ENCODE peak calls at places on chromosomes 6 and 20, in four cellular contexts. P, Z, D and M are unnamed samples.

GRCh38 chr20:50475879-50476292 is 34.3 kb upstream of the PTPN1 start:
- DNase-seq in Z (no peak), P (peak), D (no peak), M (no peak)

GRCh38 chr6:138485005-138485545 is 14.2 kb downstream of the NHSL1 start:
- DNase-seq in D (no peak), P (peak), Z (no peak), M (no peak)

GRCh38 chr20:61896058-61896961 is 169.4 kb downstream of the TAF4 start:
- DNase-seq in D (peak), Z (peak), P (peak), M (no peak)

GRCh38 chr6:9456241-9456658 is 958.6 kb downstream of the TFAP2A start:
- DNase-seq in Z (no peak), D (no peak), P (no peak), M (no peak)

GRCh38 chr6:108831104-108831503 is 17.1 kb upstream of the ARMC2 start:
- DNase-seq in D (no peak), P (no peak), Z (no peak), M (no peak)

GRCh38 chr6:117157448-117157847 is 107.9 kb upstream of the VGLL2 start:
- DNase-seq in Z (no peak), D (no peak), P (no peak), M (no peak)

GRCh38 chr20:12699374-12700228 is 309.2 kb upstream of the SPTLC3 start:
- DNase-seq in D (no peak), P (no peak), Z (no peak), M (no peak)

GRCh38 chr6:16059496-16059895 is 69.4 kb upstream of the MYLIP start:
- DNase-seq in P (no peak), Z (no peak), D (no peak), M (no peak)

GRCh38 chr20:59771506-59772372 is 161.7 kb downstream of the SYCP2 start:
- DNase-seq in D (no peak), P (no peak), Z (no peak), M (no peak)

GRCh38 chr20:37275125-37275524 is 13.5 kb upstream of the GHRH start:
- DNase-seq in Z (no peak), P (no peak), D (no peak), M (no peak)

DNA sequence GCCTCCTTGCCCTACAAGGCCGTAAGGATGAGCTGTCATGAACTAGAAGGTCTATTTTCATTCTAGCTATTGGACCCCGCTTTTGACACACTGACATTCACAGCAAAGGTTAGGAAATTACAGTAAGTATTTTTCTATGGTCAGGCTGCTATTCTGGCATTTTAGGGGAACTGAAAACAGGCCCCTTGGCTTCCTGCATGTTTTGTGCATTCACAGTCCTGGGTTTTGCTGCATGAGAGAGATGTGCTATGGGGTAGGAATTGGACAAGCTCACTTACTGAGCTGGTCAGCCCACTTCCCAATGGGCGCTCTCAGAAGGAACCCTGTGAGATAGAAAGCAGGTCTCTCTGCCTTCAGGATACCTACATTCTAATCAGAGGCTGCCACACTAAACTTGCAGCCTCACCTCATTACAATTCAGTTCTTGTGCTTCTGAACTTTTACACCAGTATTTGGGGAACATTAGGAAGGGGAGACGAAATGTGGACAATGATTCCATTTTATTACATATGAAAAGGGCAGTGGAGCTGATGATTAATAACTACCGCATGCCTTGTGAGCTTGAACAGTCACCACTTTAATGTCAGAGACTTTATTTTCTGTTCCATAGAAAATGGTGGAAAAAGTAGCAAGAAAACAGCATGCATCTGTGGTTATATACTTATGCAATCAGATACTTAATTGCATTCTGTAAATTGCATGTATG is 86.6 kb upstream of the TAB2 start:
- DNase-seq in P (no peak), Z (no peak), D (no peak), M (no peak)
- H3K9ac ChIP-seq in P (no peak), Z (no peak), D (no peak), M (no peak)

GRCh38 chr6:85456782-85457181 is 6.9 kb downstream of the NT5E start:
- DNase-seq in P (no peak), Z (no peak), D (no peak), M (no peak)

GRCh38 chr6:85459224-85459901 is 9.5 kb downstream of the NT5E start:
- DNase-seq in Z (no peak), P (peak), D (peak), M (no peak)

GRCh38 chr6:85458184-85458583 is 8.3 kb downstream of the NT5E start:
- DNase-seq in Z (no peak), D (no peak), P (no peak), M (no peak)

GRCh38 chr6:85460154-85460950 is 10.5 kb downstream of the NT5E start:
- DNase-seq in P (no peak), D (no peak), Z (no peak), M (no peak)

DNA sequence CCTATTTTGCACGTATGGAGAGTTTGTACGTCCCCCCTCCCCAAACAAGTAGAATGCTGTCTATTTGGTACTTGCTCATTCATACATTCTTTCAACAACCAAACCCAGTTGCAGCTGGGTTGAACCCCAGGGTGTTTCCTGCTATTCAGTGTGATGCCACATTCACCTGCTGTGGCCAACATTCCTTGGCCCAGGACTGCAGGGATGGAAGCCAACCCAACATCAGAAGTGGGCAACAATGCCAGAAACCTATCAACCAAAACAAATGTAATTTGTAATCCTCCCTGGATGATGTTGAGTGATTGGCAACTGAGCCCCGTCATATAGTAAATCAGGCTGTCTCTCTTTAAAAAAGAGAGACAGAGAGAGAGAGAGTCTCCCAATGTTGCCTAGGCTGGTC is 8.9 kb downstream of the NT5E start:
- DNase-seq in P (no peak), D (no peak), Z (no peak), M (no peak)
- H3K9ac ChIP-seq in P (no peak), D (peak), Z (no peak), M (no peak)

GRCh38 chr6:150068786-150069648 is at the start of gene ULBP3:
- DNase-seq in D (peak), Z (peak), P (peak), M (no peak)

GRCh38 chr6:150068173-150068785 is 642 bp downstream of the ULBP3 start:
- DNase-seq in D (no peak), P (no peak), Z (no peak), M (no peak)

GRCh38 chr6:150072201-150072600 is 3.3 kb upstream of the ULBP3 start:
- DNase-seq in Z (peak), P (peak), D (peak), M (no peak)

GRCh38 chr6:150070236-150070860 is 1.4 kb upstream of the ULBP3 start:
- DNase-seq in Z (no peak), P (no peak), D (no peak), M (no peak)

GRCh38 chr6:150069707-150070106 is 786 bp upstream of the ULBP3 start:
- DNase-seq in P (no peak), Z (no peak), D (no peak), M (no peak)
- H3K9ac ChIP-seq in P (no peak), Z (no peak), D (peak), M (no peak)

GRCh38 chr20:41617931-41618806 is at the start of gene CHD6:
- DNase-seq in D (peak), P (peak), Z (peak), M (peak)

GRCh38 chr20:41616228-41616627 is 1.9 kb downstream of the CHD6 start:
- DNase-seq in Z (no peak), D (no peak), P (peak), M (no peak)

GRCh38 chr20:41617059-41617921 is 887 bp downstream of the CHD6 start:
- DNase-seq in P (peak), D (no peak), Z (peak), M (no peak)

GRCh38 chr20:41619360-41620115 is 1.4 kb upstream of the CHD6 start:
- DNase-seq in Z (no peak), P (peak), D (no peak), M (no peak)

DNA sequence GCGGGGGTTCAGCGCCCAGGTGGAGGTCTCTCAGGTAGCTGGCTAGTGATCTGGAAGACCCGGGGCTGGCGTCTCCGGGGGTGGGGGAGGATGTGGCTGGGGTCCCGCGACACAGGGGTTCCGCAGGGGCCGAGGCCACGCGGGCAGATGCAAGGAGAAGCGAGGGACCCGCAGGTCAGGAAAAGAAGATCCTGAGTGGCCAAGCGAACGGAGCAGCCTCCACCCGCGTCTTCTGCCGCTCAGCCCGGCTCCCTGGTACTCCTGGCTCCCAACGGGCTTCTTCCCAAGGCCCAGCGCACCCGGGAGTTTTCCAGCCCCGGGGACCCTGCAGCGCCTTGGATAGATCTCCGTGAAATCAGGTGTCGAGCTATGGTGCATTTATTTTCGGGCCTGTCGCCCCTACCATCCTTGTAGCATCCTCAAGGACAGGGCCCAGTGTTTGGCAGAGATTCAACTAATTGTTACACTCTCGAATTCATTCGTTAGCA is 674 bp upstream of the CHD6 start:
- DNase-seq in P (no peak), Z (no peak), D (no peak), M (no peak)
- H3K9ac ChIP-seq in P (peak), Z (peak), D (peak), M (peak)

GRCh38 chr20:63407928-63408683 is 47.0 kb upstream of the CHRNA4 start:
- DNase-seq in P (no peak), Z (no peak), D (no peak), M (no peak)
- H3K9ac ChIP-seq in P (no peak), Z (no peak), D (no peak), M (no peak)

GRCh38 chr20:9492067-9492466 is 22.3 kb upstream of the LAMP5 start:
- DNase-seq in D (no peak), Z (no peak), P (peak), M (no peak)
- H3K9ac ChIP-seq in D (no peak), Z (no peak), P (no peak), M (no peak)